ENCODE peak calls at places on chromosomes 5 and 9, in four cellular contexts. One of them, this sample, is unnamed. For H3K4me1, the result is how much of the 10 kb centered on the place peaks cover.

GRCh38 chr5:127442085-127442484 is 75.4 kb upstream of the PRRC1 start:
- DNase-seq in heart right ventricle: no peak
- DNase-seq in uterus: no peak
- DNase-seq in GM23248: peak
- DNase-seq in this sample: no peak

GRCh38 chr5:142686968-142687367 is 1.1 kb upstream of the FGF1 start:
- DNase-seq in heart right ventricle: no peak
- DNase-seq in uterus: no peak
- DNase-seq in GM23248: no peak
- DNase-seq in this sample: no peak

GRCh38 chr9:89461302-89461701 is 36.6 kb downstream of the SEMA4D start:
- DNase-seq in heart right ventricle: no peak
- DNase-seq in uterus: no peak
- DNase-seq in GM23248: peak
- DNase-seq in this sample: no peak

GRCh38 chr5:6736524-6737042 is 23.4 kb downstream of the TENT4A start:
- DNase-seq in heart right ventricle: no peak
- DNase-seq in uterus: no peak
- DNase-seq in GM23248: no peak
- DNase-seq in this sample: no peak

GRCh38 chr9:121753802-121754654 is 102.6 kb downstream of the DAB2IP start:
- DNase-seq in heart right ventricle: no peak
- DNase-seq in uterus: no peak
- DNase-seq in GM23248: no peak
- DNase-seq in this sample: no peak

GRCh38 chr9:130297371-130297770 is 31.8 kb downstream of the HMCN2 start:
- DNase-seq in heart right ventricle: no peak
- DNase-seq in uterus: no peak
- DNase-seq in GM23248: no peak
- DNase-seq in this sample: peak

GRCh38 chr5:181243020-181243520 is 636 bp downstream of the RACK1 start:
- DNase-seq in heart right ventricle: no peak
- DNase-seq in uterus: no peak
- DNase-seq in GM23248: peak
- DNase-seq in this sample: no peak

GRCh38 chr5:175133185-175133584 is 310.8 kb downstream of the DRD1 start:
- DNase-seq in heart right ventricle: no peak
- DNase-seq in uterus: no peak
- DNase-seq in GM23248: no peak
- DNase-seq in this sample: no peak

GRCh38 chr9:123069010-123069481 is 35.6 kb downstream of the GPR21 start:
- DNase-seq in heart right ventricle: no peak
- DNase-seq in uterus: no peak
- DNase-seq in GM23248: peak
- DNase-seq in this sample: no peak

GRCh38 chr5:132301341-132302274 is 7.4 kb downstream of the SLC22A4 start:
- DNase-seq in heart right ventricle: peak
- DNase-seq in uterus: no peak
- DNase-seq in GM23248: no peak
- DNase-seq in this sample: no peak

GRCh38 chr5:61280766-61281427 is 51.2 kb upstream of the ZSWIM6 start:
- DNase-seq in heart right ventricle: peak
- DNase-seq in uterus: no peak
- DNase-seq in GM23248: no peak
- DNase-seq in this sample: peak

GRCh38 chr5:25090818-25091217 is 446.0 kb upstream of the CDH10 start:
- DNase-seq in heart right ventricle: no peak
- DNase-seq in uterus: no peak
- DNase-seq in GM23248: no peak
- DNase-seq in this sample: no peak

GRCh38 chr9:95507456-95508241 is 9.1 kb downstream of the PTCH1 start:
- DNase-seq in heart right ventricle: peak
- DNase-seq in uterus: peak
- DNase-seq in GM23248: peak
- DNase-seq in this sample: peak

GRCh38 chr9:134641989-134642384 is 384 bp downstream of the COL5A1 start:
- DNase-seq in heart right ventricle: no peak
- DNase-seq in uterus: no peak
- DNase-seq in GM23248: no peak
- DNase-seq in this sample: peak

GRCh38 chr5:74169704-74170103 is 470.8 kb downstream of the ENC1 start:
- DNase-seq in heart right ventricle: no peak
- DNase-seq in uterus: no peak
- DNase-seq in GM23248: no peak
- DNase-seq in this sample: no peak

GRCh38 chr5:39195198-39195826 is 24.1 kb downstream of the FYB1 start:
- DNase-seq in heart right ventricle: no peak
- DNase-seq in uterus: no peak
- DNase-seq in GM23248: peak
- DNase-seq in this sample: no peak
- H3K4me1 ChIP-seq in heart right ventricle: under half
- H3K4me1 ChIP-seq in uterus: under half
- H3K4me1 ChIP-seq in GM23248: under half
- H3K4me1 ChIP-seq in this sample: under half

GRCh38 chr9:22241611-22242010 is 205.0 kb upstream of the DMRTA1 start:
- DNase-seq in heart right ventricle: no peak
- DNase-seq in uterus: no peak
- DNase-seq in GM23248: no peak
- DNase-seq in this sample: no peak
- H3K4me3 ChIP-seq in heart right ventricle: no peak
- H3K4me3 ChIP-seq in uterus: no peak
- H3K4me3 ChIP-seq in GM23248: no peak
- H3K4me3 ChIP-seq in this sample: no peak

DNA sequence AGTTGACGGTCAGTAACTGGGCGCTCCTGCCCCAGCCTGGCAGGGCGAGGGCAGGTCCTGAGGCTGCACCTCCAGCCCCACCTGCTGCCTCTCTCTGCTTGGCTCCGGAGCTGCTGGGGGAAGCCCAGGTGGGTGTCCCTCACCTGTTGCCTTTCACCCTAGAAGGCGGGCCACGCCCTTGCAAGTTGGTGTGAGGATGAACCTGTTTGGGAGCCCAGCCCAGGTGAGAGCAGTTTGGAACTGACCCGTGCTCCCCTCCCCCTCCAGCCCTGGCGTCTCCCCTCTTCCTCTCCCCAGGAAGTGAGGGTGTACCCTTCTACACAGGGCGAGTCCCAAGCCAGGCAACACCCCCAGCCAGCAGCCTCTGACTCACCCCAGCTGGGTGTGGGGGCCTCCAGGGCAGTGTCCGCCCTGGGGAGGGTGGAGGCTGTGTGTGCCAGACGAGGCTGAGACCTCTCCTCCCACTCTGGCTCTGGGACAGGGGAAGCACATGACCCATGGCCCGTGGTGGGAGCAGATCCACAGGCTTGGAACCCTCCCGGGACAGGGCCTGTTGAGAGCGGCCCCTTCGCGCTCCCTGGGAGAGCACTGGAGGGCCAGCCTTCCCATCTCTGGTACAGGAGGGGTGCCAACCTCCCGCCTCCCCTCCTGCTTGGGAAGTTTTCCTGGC is 10.4 kb downstream of the LRRC8A start:
- DNase-seq in heart right ventricle: peak
- DNase-seq in uterus: peak
- DNase-seq in GM23248: peak
- DNase-seq in this sample: peak
- H3K4me1 ChIP-seq in heart right ventricle: under half
- H3K4me1 ChIP-seq in uterus: under half
- H3K4me1 ChIP-seq in GM23248: under half
- H3K4me1 ChIP-seq in this sample: under half

DNA sequence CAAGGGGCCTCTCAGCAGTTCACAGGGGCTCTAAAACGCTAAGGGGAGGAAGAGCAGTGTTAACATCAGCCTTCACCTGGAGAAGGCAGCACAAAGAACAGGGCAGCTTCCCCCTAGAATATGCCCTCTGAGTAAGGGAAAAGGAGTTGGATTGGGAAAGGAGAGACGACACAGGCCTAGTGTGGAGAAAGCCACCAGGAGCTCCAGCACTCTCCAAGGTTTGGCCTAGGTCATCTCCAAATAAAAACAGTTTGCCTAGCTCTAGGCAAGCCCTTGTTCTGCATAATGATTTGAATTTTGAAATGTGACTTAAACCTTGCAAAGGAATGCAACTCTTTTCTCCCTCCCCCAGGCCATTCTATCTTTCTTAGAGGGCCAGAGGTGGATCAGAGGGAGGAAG is 100.0 kb upstream of the SSBP2 start:
- DNase-seq in heart right ventricle: no peak
- DNase-seq in uterus: no peak
- DNase-seq in GM23248: peak
- DNase-seq in this sample: no peak
- H3K4me3 ChIP-seq in heart right ventricle: peak
- H3K4me3 ChIP-seq in uterus: peak
- H3K4me3 ChIP-seq in GM23248: peak
- H3K4me3 ChIP-seq in this sample: peak

GRCh38 chr5:173323121-173323798 is 5.0 kb downstream of the STC2 start:
- DNase-seq in heart right ventricle: no peak
- DNase-seq in uterus: no peak
- DNase-seq in GM23248: no peak
- DNase-seq in this sample: no peak
- H3K4me1 ChIP-seq in heart right ventricle: half or more
- H3K4me1 ChIP-seq in uterus: under half
- H3K4me1 ChIP-seq in GM23248: under half
- H3K4me1 ChIP-seq in this sample: under half

GRCh38 chr9:5796298-5796697 is 36.6 kb downstream of the ERMP1 start:
- DNase-seq in heart right ventricle: no peak
- DNase-seq in uterus: no peak
- DNase-seq in GM23248: no peak
- DNase-seq in this sample: no peak

GRCh38 chr9:5801739-5802113 is 31.2 kb downstream of the ERMP1 start:
- DNase-seq in heart right ventricle: no peak
- DNase-seq in uterus: no peak
- DNase-seq in GM23248: no peak
- DNase-seq in this sample: no peak

GRCh38 chr9:5798581-5798980 is 34.3 kb downstream of the ERMP1 start:
- DNase-seq in heart right ventricle: no peak
- DNase-seq in uterus: no peak
- DNase-seq in GM23248: no peak
- DNase-seq in this sample: no peak

GRCh38 chr9:5800969-5801738 is 31.8 kb downstream of the ERMP1 start:
- DNase-seq in heart right ventricle: no peak
- DNase-seq in uterus: no peak
- DNase-seq in GM23248: no peak
- DNase-seq in this sample: no peak

DNA sequence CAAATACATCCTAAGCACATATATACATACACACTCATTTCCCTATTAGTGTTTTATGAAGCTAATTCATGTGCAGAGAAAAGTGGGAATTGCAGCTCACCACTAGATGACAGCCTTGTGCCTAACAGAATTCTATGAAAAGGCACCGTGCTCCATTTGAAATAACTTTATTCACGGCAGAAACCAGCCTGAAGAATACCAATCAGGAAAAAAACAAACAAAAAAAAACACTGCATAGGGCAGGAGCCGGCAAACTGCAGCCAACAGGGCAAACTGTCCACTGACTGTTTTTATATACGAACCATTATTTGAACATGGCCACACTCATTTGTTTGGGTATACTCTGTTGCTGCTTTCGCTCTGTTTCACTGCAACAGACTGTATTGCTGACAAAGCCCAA is 33.6 kb downstream of the ERMP1 start:
- DNase-seq in heart right ventricle: no peak
- DNase-seq in uterus: no peak
- DNase-seq in GM23248: peak
- DNase-seq in this sample: no peak
- H3K4me3 ChIP-seq in heart right ventricle: no peak
- H3K4me3 ChIP-seq in uterus: no peak
- H3K4me3 ChIP-seq in GM23248: no peak
- H3K4me3 ChIP-seq in this sample: no peak

GRCh38 chr5:179270581-179271300 is 74.5 kb downstream of the ADAMTS2 start:
- DNase-seq in heart right ventricle: no peak
- DNase-seq in uterus: peak
- DNase-seq in GM23248: peak
- DNase-seq in this sample: peak

GRCh38 chr5:179272326-179273073 is 72.8 kb downstream of the ADAMTS2 start:
- DNase-seq in heart right ventricle: no peak
- DNase-seq in uterus: peak
- DNase-seq in GM23248: no peak
- DNase-seq in this sample: peak

GRCh38 chr5:179273074-179273435 is 72.2 kb downstream of the ADAMTS2 start:
- DNase-seq in heart right ventricle: no peak
- DNase-seq in uterus: no peak
- DNase-seq in GM23248: no peak
- DNase-seq in this sample: no peak

GRCh38 chr5:179271301-179271650 is 74.0 kb downstream of the ADAMTS2 start:
- DNase-seq in heart right ventricle: no peak
- DNase-seq in uterus: no peak
- DNase-seq in GM23248: no peak
- DNase-seq in this sample: no peak

GRCh38 chr5:179271821-179272325 is 73.4 kb downstream of the ADAMTS2 start:
- DNase-seq in heart right ventricle: no peak
- DNase-seq in uterus: peak
- DNase-seq in GM23248: no peak
- DNase-seq in this sample: no peak
- H3K4me1 ChIP-seq in heart right ventricle: under half
- H3K4me1 ChIP-seq in uterus: half or more
- H3K4me1 ChIP-seq in GM23248: half or more
- H3K4me1 ChIP-seq in this sample: under half

GRCh38 chr9:118483677-118484076 is 779.5 kb downstream of the TLR4 start:
- DNase-seq in heart right ventricle: no peak
- DNase-seq in uterus: no peak
- DNase-seq in GM23248: no peak
- DNase-seq in this sample: no peak

GRCh38 chr9:118478752-118479151 is 774.5 kb downstream of the TLR4 start:
- DNase-seq in heart right ventricle: no peak
- DNase-seq in uterus: no peak
- DNase-seq in GM23248: no peak
- DNase-seq in this sample: no peak

GRCh38 chr9:118482311-118482710 is 778.1 kb downstream of the TLR4 start:
- DNase-seq in heart right ventricle: no peak
- DNase-seq in uterus: no peak
- DNase-seq in GM23248: no peak
- DNase-seq in this sample: no peak
- H3K4me3 ChIP-seq in heart right ventricle: no peak
- H3K4me3 ChIP-seq in uterus: no peak
- H3K4me3 ChIP-seq in GM23248: no peak
- H3K4me3 ChIP-seq in this sample: no peak

This sample was measured in right cardiac atrium.